ENCODE peak calls at places on chromosomes 11 and 22, in six cellular contexts. G is midbrain, P is NAMALWA, L is Daoy, Y is memory B cell, W is T-helper 2 cell. I is an unnamed sample.

GRCh38 chr22:46454233-46454909 is 83.0 kb downstream of the CELSR1 start:
- DNase-seq in G (no peak), Y (no peak), P (no peak), L (no peak), W (no peak), I (no peak)

GRCh38 chr11:70610561-70610960 is 212.2 kb downstream of the CTTN start:
- DNase-seq in G (no peak), L (peak), W (no peak), Y (no peak), P (no peak), I (no peak)

GRCh38 chr11:116578971-116579687 is 193.7 kb downstream of the BUD13 start:
- DNase-seq in G (peak), L (peak), W (no peak), P (no peak), Y (no peak), I (no peak)

GRCh38 chr11:97567801-97568200 is 1178.0 kb downstream of the JRKL start:
- DNase-seq in W (no peak), Y (no peak), L (no peak), P (no peak), G (no peak), I (no peak)

GRCh38 chr11:16186680-16187079 is 169.7 kb downstream of the SOX6 start:
- DNase-seq in Y (no peak), P (no peak), G (no peak), W (no peak), L (no peak), I (no peak)

GRCh38 chr22:35458547-35459422 is 58.8 kb downstream of the MCM5 start:
- DNase-seq in L (no peak), G (no peak), P (no peak), W (no peak), Y (no peak), I (no peak)

GRCh38 chr11:13942908-13943505 is 19.5 kb upstream of the SPON1 start:
- DNase-seq in Y (no peak), P (no peak), G (no peak), L (peak), W (no peak), I (no peak)

GRCh38 chr22:35432226-35432905 is 32.4 kb downstream of the MCM5 start:
- DNase-seq in L (no peak), Y (no peak), G (no peak), P (no peak), W (no peak), I (no peak)

GRCh38 chr11:44388828-44389645 is 79.1 kb upstream of the ALX4 start:
- DNase-seq in W (no peak), L (no peak), Y (no peak), P (no peak), G (no peak), I (no peak)

GRCh38 chr22:35705141-35705540 is 12.5 kb upstream of the APOL5 start:
- DNase-seq in G (no peak), L (peak), Y (no peak), W (no peak), P (no peak), I (no peak)

GRCh38 chr11:59097113-59097708 is 9.8 kb upstream of the FAM111B start:
- DNase-seq in G (peak), L (peak), Y (peak), P (peak), W (peak), I (peak)

GRCh38 chr11:83566948-83567347 is 280.8 kb upstream of the CCDC90B start:
- DNase-seq in Y (no peak), W (no peak), G (no peak), L (peak), P (no peak), I (no peak)

GRCh38 chr11:46294365-46295309 is 17.2 kb downstream of the CREB3L1 start:
- DNase-seq in P (no peak), G (no peak), Y (no peak), W (no peak), L (peak), I (no peak)

GRCh38 chr11:121630041-121630440 is 177.3 kb upstream of the SORL1-AS1 start:
- DNase-seq in W (no peak), G (no peak), Y (no peak), P (no peak), L (peak), I (no peak)

GRCh38 chr11:125085301-125086081 is 22.4 kb downstream of the SLC37A2 start:
- DNase-seq in Y (no peak), W (no peak), L (no peak), G (no peak), P (no peak), I (no peak)

GRCh38 chr11:3994030-3994640 is 100.5 kb upstream of the RRM1 start:
- DNase-seq in W (no peak), G (no peak), P (no peak), L (no peak), Y (no peak), I (no peak)

GRCh38 chr22:30425616-30426394 is at the start of gene MTFP1:
- DNase-seq in P (peak), L (peak), G (peak), Y (peak), W (peak), I (peak)

GRCh38 chr11:76808158-76808557 is 25.0 kb downstream of the TSKU start:
- DNase-seq in W (no peak), G (no peak), Y (no peak), P (no peak), L (no peak), I (no peak)

GRCh38 chr22:20091690-20092476 is 11.8 kb downstream of the DGCR8 start:
- DNase-seq in Y (no peak), P (no peak), L (no peak), W (peak), G (no peak), I (no peak)

GRCh38 chr11:85827768-85828639 is 17.1 kb upstream of the SYTL2 start:
- DNase-seq in P (no peak), W (peak), Y (no peak), L (peak), G (no peak), I (no peak)

GRCh38 chr22:37661160-37661924 is 2.8 kb downstream of the PDXP start:
- DNase-seq in G (peak), L (peak), Y (no peak), P (peak), W (no peak), I (no peak)

GRCh38 chr11:45921561-45922424 is 663 bp upstream of the LARGE2 start:
- DNase-seq in G (no peak), Y (no peak), P (no peak), W (no peak), L (no peak), I (no peak)

GRCh38 chr11:120130991-120131760 is 6.7 kb downstream of the TRIM29 start:
- DNase-seq in W (no peak), Y (no peak), G (no peak), P (no peak), L (no peak), I (no peak)

GRCh38 chr11:72848846-72849466 is 34.7 kb downstream of the ATG16L2 start:
- DNase-seq in L (no peak), Y (no peak), P (peak), W (no peak), G (peak), I (no peak)

GRCh38 chr11:90332415-90332814 is 109.6 kb upstream of the CHORDC1 start:
- DNase-seq in P (no peak), Y (no peak), G (no peak), L (no peak), W (no peak), I (no peak)

GRCh38 chr11:8809185-8809584 is 101.8 kb upstream of the AKIP1 start:
- DNase-seq in L (no peak), W (no peak), P (no peak), G (no peak), Y (no peak), I (no peak)

GRCh38 chr11:60915250-60915914 is 1.4 kb downstream of the TMEM109 start:
- DNase-seq in G (peak), L (peak), P (peak), W (peak), Y (peak), I (peak)

GRCh38 chr22:29060931-29061330 is 700 bp downstream of the C22orf31 start:
- DNase-seq in L (no peak), W (no peak), P (no peak), Y (no peak), G (no peak), I (no peak)

GRCh38 chr22:28911279-28911640 is 27.9 kb downstream of the ZNRF3 start:
- DNase-seq in G (no peak), L (no peak), W (no peak), Y (no peak), P (no peak), I (no peak)

GRCh38 chr11:20672575-20672974 is 3.2 kb downstream of the NELL1 start:
- DNase-seq in P (peak), L (no peak), W (no peak), Y (no peak), G (no peak), I (no peak)

GRCh38 chr11:34250732-34251639 is 106.8 kb downstream of the ABTB2 start:
- DNase-seq in G (peak), L (peak), Y (peak), P (peak), W (peak), I (peak)

GRCh38 chr11:123822022-123822421 is 15.9 kb upstream of the OR6M1 start:
- DNase-seq in W (no peak), P (no peak), Y (no peak), L (no peak), G (no peak), I (no peak)

GRCh38 chr11:17596711-17597110 is 49.7 kb downstream of the OTOG start:
- DNase-seq in W (no peak), G (no peak), Y (no peak), P (no peak), L (no peak), I (no peak)

GRCh38 chr22:22779213-22779612 is 108.4 kb upstream of the IGLL5 start:
- DNase-seq in L (no peak), W (no peak), P (no peak), Y (no peak), G (no peak), I (no peak)

GRCh38 chr11:126992065-126992803 is 8.3 kb downstream of the KIRREL3 start:
- DNase-seq in G (no peak), P (no peak), L (peak), Y (no peak), W (no peak), I (no peak)

GRCh38 chr11:14519692-14520085 is 497 bp downstream of the PSMA1 start:
- DNase-seq in L (peak), Y (no peak), W (no peak), G (no peak), P (peak), I (no peak)

GRCh38 chr22:30252411-30253204 is 6.0 kb upstream of the LIF start:
- DNase-seq in G (no peak), L (peak), Y (no peak), P (no peak), W (no peak), I (no peak)

I was measured in activated naive CD8-positive, alpha-beta T cell treated with anti-CD3 and anti-CD28 coated beads for 36 hours.